ENCODE peak calls at places on chromosomes 11 and 22, in nine cellular contexts. One of them, this sample, is unnamed.

GRCh38 chr11:110883266-110883665 is 171.0 kb upstream of the ARHGAP20 start:
- DNase-seq in Kasumi-1: no peak
- DNase-seq in NCI-H748 treated with DMSO at 0.1 percent for 48 hours: no peak
- DNase-seq in A549: no peak
- DNase-seq in activated T-helper 1 cell treated with anti-CD3 and anti-CD28 coated beads, Interleukin-12 subunit alpha, Interleukin-12 subunit beta, Interleukin-2, Interleukin-4 antibody, amounts not matched to agents 30 ng/mL and 10 ng/mL and 1 ng/mL, durations not matched to agents 14 hours and 24 hours and 36 hours: no peak
- DNase-seq in breast epithelium: no peak
- DNase-seq in natural killer cell: no peak
- DNase-seq in mucosa of descending colon: no peak
- DNase-seq in tibial artery: no peak
- DNase-seq in this sample: no peak

GRCh38 chr11:37465221-37465620 is 867.2 kb upstream of the RAG2 start:
- DNase-seq in Kasumi-1: no peak
- DNase-seq in NCI-H748 treated with DMSO at 0.1 percent for 48 hours: no peak
- DNase-seq in A549: no peak
- DNase-seq in activated T-helper 1 cell treated with anti-CD3 and anti-CD28 coated beads, Interleukin-12 subunit alpha, Interleukin-12 subunit beta, Interleukin-2, Interleukin-4 antibody, amounts not matched to agents 30 ng/mL and 10 ng/mL and 1 ng/mL, durations not matched to agents 14 hours and 24 hours and 36 hours: no peak
- DNase-seq in breast epithelium: no peak
- DNase-seq in natural killer cell: no peak
- DNase-seq in mucosa of descending colon: no peak
- DNase-seq in tibial artery: no peak
- DNase-seq in this sample: no peak

GRCh38 chr22:17869285-17870096 is 95.2 kb upstream of the BID start:
- DNase-seq in Kasumi-1: no peak
- DNase-seq in NCI-H748 treated with DMSO at 0.1 percent for 48 hours: no peak
- DNase-seq in A549: no peak
- DNase-seq in activated T-helper 1 cell treated with anti-CD3 and anti-CD28 coated beads, Interleukin-12 subunit alpha, Interleukin-12 subunit beta, Interleukin-2, Interleukin-4 antibody, amounts not matched to agents 30 ng/mL and 10 ng/mL and 1 ng/mL, durations not matched to agents 14 hours and 24 hours and 36 hours: no peak
- DNase-seq in breast epithelium: no peak
- DNase-seq in natural killer cell: no peak
- DNase-seq in mucosa of descending colon: no peak
- DNase-seq in tibial artery: no peak
- DNase-seq in this sample: no peak

GRCh38 chr22:48748860-48749554 is 1078.7 kb downstream of the BRD1 start:
- DNase-seq in Kasumi-1: no peak
- DNase-seq in NCI-H748 treated with DMSO at 0.1 percent for 48 hours: no peak
- DNase-seq in A549: no peak
- DNase-seq in activated T-helper 1 cell treated with anti-CD3 and anti-CD28 coated beads, Interleukin-12 subunit alpha, Interleukin-12 subunit beta, Interleukin-2, Interleukin-4 antibody, amounts not matched to agents 30 ng/mL and 10 ng/mL and 1 ng/mL, durations not matched to agents 14 hours and 24 hours and 36 hours: no peak
- DNase-seq in breast epithelium: peak
- DNase-seq in natural killer cell: no peak
- DNase-seq in mucosa of descending colon: no peak
- DNase-seq in tibial artery: peak
- DNase-seq in this sample: no peak

GRCh38 chr11:65695459-65696241 is 16.4 kb upstream of the KAT5 start:
- DNase-seq in Kasumi-1: no peak
- DNase-seq in NCI-H748 treated with DMSO at 0.1 percent for 48 hours: peak
- DNase-seq in A549: no peak
- DNase-seq in activated T-helper 1 cell treated with anti-CD3 and anti-CD28 coated beads, Interleukin-12 subunit alpha, Interleukin-12 subunit beta, Interleukin-2, Interleukin-4 antibody, amounts not matched to agents 30 ng/mL and 10 ng/mL and 1 ng/mL, durations not matched to agents 14 hours and 24 hours and 36 hours: no peak
- DNase-seq in breast epithelium: peak
- DNase-seq in natural killer cell: no peak
- DNase-seq in mucosa of descending colon: peak
- DNase-seq in tibial artery: no peak
- DNase-seq in this sample: no peak

GRCh38 chr11:117428186-117428855 is 100.7 kb downstream of the CEP164 start:
- DNase-seq in Kasumi-1: no peak
- DNase-seq in NCI-H748 treated with DMSO at 0.1 percent for 48 hours: no peak
- DNase-seq in A549: no peak
- DNase-seq in activated T-helper 1 cell treated with anti-CD3 and anti-CD28 coated beads, Interleukin-12 subunit alpha, Interleukin-12 subunit beta, Interleukin-2, Interleukin-4 antibody, amounts not matched to agents 30 ng/mL and 10 ng/mL and 1 ng/mL, durations not matched to agents 14 hours and 24 hours and 36 hours: no peak
- DNase-seq in breast epithelium: no peak
- DNase-seq in natural killer cell: no peak
- DNase-seq in mucosa of descending colon: no peak
- DNase-seq in tibial artery: no peak
- DNase-seq in this sample: no peak

GRCh38 chr22:30877662-30878515 is 90.7 kb downstream of the MORC2 start:
- DNase-seq in Kasumi-1: no peak
- DNase-seq in NCI-H748 treated with DMSO at 0.1 percent for 48 hours: no peak
- DNase-seq in A549: no peak
- DNase-seq in activated T-helper 1 cell treated with anti-CD3 and anti-CD28 coated beads, Interleukin-12 subunit alpha, Interleukin-12 subunit beta, Interleukin-2, Interleukin-4 antibody, amounts not matched to agents 30 ng/mL and 10 ng/mL and 1 ng/mL, durations not matched to agents 14 hours and 24 hours and 36 hours: no peak
- DNase-seq in breast epithelium: no peak
- DNase-seq in natural killer cell: no peak
- DNase-seq in mucosa of descending colon: peak
- DNase-seq in tibial artery: no peak
- DNase-seq in this sample: no peak

GRCh38 chr11:37952035-37952434 is 1354.0 kb upstream of the RAG2 start:
- DNase-seq in Kasumi-1: no peak
- DNase-seq in NCI-H748 treated with DMSO at 0.1 percent for 48 hours: no peak
- DNase-seq in A549: no peak
- DNase-seq in activated T-helper 1 cell treated with anti-CD3 and anti-CD28 coated beads, Interleukin-12 subunit alpha, Interleukin-12 subunit beta, Interleukin-2, Interleukin-4 antibody, amounts not matched to agents 30 ng/mL and 10 ng/mL and 1 ng/mL, durations not matched to agents 14 hours and 24 hours and 36 hours: no peak
- DNase-seq in breast epithelium: no peak
- DNase-seq in natural killer cell: no peak
- DNase-seq in mucosa of descending colon: no peak
- DNase-seq in tibial artery: no peak
- DNase-seq in this sample: no peak